ENCODE peak calls at places on chromosomes 1 and 21, in six cellular contexts. I is tibial nerve, C is endodermal cell, L is dorsolateral prefrontal cortex, F is RWPE1, H is breast epithelium. T is an unnamed sample.

GRCh38 chr1:152118915-152119314 is 3.7 kb upstream of the TCHH start:
- DNase-seq in I (no peak), C (no peak), L (no peak), F (no peak), H (no peak), T (no peak)

GRCh38 chr1:177948336-177948972 is 21.4 kb downstream of the SEC16B start:
- DNase-seq in I (peak; percentile 39), C (peak; percentile 89), L (no peak), F (peak; percentile 69), H (peak; percentile 60), T (no peak)

GRCh38 chr1:12544992-12545391 is 73.0 kb downstream of the DHRS3 start:
- DNase-seq in I (no peak), C (no peak), L (no peak), F (no peak), H (no peak), T (no peak)

GRCh38 chr1:219066631-219067349 is 106.9 kb upstream of the LYPLAL1 start:
- DNase-seq in I (no peak), C (no peak), L (no peak), F (peak; percentile 52), H (no peak), T (no peak)

GRCh38 chr1:67771152-67771551 is 62.1 kb downstream of the GNG12 start:
- DNase-seq in I (no peak), C (no peak), L (no peak), F (peak; percentile 38), H (no peak), T (no peak)

GRCh38 chr1:226444901-226445300 is 37.0 kb upstream of the PARP1 start:
- DNase-seq in I (no peak), C (peak; percentile 52), L (no peak), F (no peak), H (no peak), T (no peak)

GRCh38 chr1:19429611-19430010 is 55.7 kb downstream of the CAPZB start:
- DNase-seq in I (no peak), C (no peak), L (no peak), F (no peak), H (no peak), T (no peak)

GRCh38 chr1:59549903-59550302 is 253.0 kb downstream of the FGGY start:
- DNase-seq in I (peak; percentile 37), C (no peak), L (no peak), F (no peak), H (no peak), T (no peak)

GRCh38 chr1:171397851-171398469 is 84.0 kb downstream of the FMO4 start:
- DNase-seq in I (no peak), C (no peak), L (no peak), F (no peak), H (no peak), T (no peak)

GRCh38 chr1:87706198-87706597 is 377.5 kb downstream of the LMO4 start:
- DNase-seq in I (no peak), C (no peak), L (no peak), F (no peak), H (no peak), T (no peak)

GRCh38 chr1:52632732-52633290 is at the start of gene SHISAL2A:
- DNase-seq in I (no peak), C (peak; percentile 87), L (no peak), F (peak; percentile 25), H (no peak), T (no peak)

GRCh38 chr1:64323054-64323453 is 119.6 kb downstream of the UBE2U start:
- DNase-seq in I (no peak), C (no peak), L (no peak), F (no peak), H (no peak), T (no peak)

GRCh38 chr1:214503553-214503952 is 47.8 kb downstream of the PTPN14 start:
- DNase-seq in I (no peak), C (no peak), L (no peak), F (no peak), H (no peak), T (no peak)

GRCh38 chr1:35097224-35097623 is 18.0 kb downstream of the ZMYM1 start:
- DNase-seq in I (no peak), C (no peak), L (no peak), F (no peak), H (no peak), T (no peak)

GRCh38 chr1:55005351-55006140 is 6.8 kb downstream of the BSND start:
- DNase-seq in I (no peak), C (no peak), L (no peak), F (no peak), H (no peak), T (no peak)

GRCh38 chr1:185972096-185972875 is 238.1 kb downstream of the HMCN1 start:
- DNase-seq in I (no peak), C (no peak), L (no peak), F (no peak), H (no peak), T (no peak)

GRCh38 chr1:153616885-153617428 is 832 bp upstream of the S100A14 start:
- DNase-seq in I (no peak), C (peak; percentile 56), L (no peak), F (no peak), H (no peak), T (no peak)

GRCh38 chr1:117607471-117607870 is 1.6 kb downstream of the TENT5C start:
- DNase-seq in I (no peak), C (peak; percentile 68), L (no peak), F (no peak), H (no peak), T (no peak)

GRCh38 chr1:153752561-153753195 is 22.5 kb upstream of the SLC27A3 start:
- DNase-seq in I (no peak), C (no peak), L (no peak), F (no peak), H (no peak), T (no peak)

GRCh38 chr1:167627865-167628641 is 2.0 kb upstream of the RCSD1 start:
- DNase-seq in I (no peak), C (no peak), L (no peak), F (no peak), H (no peak), T (no peak)

DNA sequence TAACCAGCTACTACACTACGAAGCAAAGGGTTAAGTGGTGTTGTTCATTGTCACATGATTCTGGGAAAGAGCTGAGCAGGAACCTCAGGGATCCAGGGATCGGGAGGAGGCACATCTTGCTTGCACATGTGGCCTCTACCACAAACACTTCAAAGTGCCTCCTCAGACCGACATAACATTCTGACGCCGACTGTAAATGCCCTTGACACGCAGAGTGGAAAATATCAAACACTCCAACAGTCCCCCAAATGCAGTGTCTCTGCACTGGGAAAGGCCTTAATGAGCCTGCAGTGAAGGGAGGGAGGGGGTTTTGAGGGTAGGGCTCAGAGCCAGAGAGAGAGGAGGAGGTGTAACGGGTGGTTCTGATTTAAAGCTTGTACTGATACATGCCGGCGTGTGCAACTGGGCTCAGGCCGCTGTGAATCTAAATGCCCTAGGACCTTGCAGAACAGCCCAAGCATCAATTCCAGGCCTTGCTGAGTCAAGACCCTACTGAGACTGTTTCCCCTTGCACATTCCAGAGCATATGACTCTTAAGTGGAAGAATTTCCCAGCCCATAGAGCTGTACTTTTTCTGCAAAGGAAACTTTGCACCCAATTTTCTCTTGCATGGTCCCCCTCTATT is 163.7 kb downstream of the NTMT2 start:
- DNase-seq in I (no peak), C (peak; percentile 66), L (no peak), F (no peak), H (no peak), T (no peak)
- H3K27ac ChIP-seq in I (no peak overlapping the region), C (no peak overlapping the region), L (no peak overlapping the region), F (no peak overlapping the region), H (peak overlapping the region; percentile 57), T (no peak overlapping the region)

DNA sequence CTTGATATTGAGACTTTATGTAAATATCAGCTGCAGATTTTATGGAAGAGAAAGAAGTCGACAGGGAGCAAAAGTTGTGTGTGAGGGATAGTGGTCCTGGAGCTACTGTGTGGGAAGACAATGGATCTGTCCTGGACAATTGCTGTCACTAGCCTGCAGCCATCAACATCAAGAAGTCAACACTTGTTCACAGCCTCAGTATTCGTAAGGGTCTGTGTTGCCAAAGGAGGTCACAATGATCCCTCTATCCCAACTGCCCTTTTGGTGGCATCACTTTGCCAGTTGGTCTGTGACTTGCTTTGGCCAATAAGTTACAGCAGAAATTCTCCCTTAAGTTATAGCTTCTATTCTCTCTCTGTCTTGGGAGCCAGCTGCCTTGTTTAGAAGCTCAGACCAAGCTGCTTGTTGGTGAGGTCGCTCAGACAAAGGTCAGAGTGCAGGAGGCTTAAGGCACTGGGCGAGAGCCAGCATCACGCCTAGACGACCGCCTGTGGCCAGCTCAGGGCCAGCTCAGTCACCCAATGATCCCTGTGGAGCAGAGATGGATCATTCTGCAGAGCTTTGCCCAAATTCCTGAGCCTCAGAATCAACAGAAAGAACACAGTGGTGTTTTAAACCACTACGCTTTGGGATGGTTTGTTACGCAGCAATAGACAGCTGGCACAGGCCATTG is 134.9 kb downstream of the RHOU start:
- DNase-seq in I (no peak), C (no peak), L (no peak), F (no peak), H (no peak), T (no peak)
- H3K27ac ChIP-seq in I (no peak overlapping the region), C (no peak overlapping the region), L (peak overlapping the region; percentile 80), F (no peak overlapping the region), H (no peak overlapping the region), T (peak overlapping the region; percentile 60)

GRCh38 chr21:16196521-16197208 is 466.9 kb downstream of the USP25 start:
- DNase-seq in I (no peak), C (no peak), L (no peak), F (no peak), H (no peak), T (no peak)
- H3K27ac ChIP-seq in I (peak overlapping the region; percentile 89), C (peak overlapping the region; percentile 96), L (peak overlapping the region; percentile 90), F (no peak overlapping the region), H (peak overlapping the region; percentile 81), T (peak overlapping the region; percentile 90)

GRCh38 chr1:165397945-165398344 is 41.4 kb upstream of the LMX1A start:
- DNase-seq in I (no peak), C (peak; percentile 75), L (no peak), F (no peak), H (no peak), T (no peak)
- H3K27ac ChIP-seq in I (no peak overlapping the region), C (no peak overlapping the region), L (no peak overlapping the region), F (no peak overlapping the region), H (peak overlapping the region; percentile 20), T (no peak overlapping the region)

GRCh38 chr1:1540817-1541628 is 599 bp upstream of the TMEM240 start:
- DNase-seq in I (no peak), C (no peak), L (no peak), F (no peak), H (no peak), T (no peak)
- H3K27ac ChIP-seq in I (peak overlapping the region; percentile 37), C (no peak overlapping the region), L (peak overlapping the region; percentile 81), F (peak overlapping the region; percentile 38), H (peak overlapping the region; percentile 86), T (peak overlapping the region; percentile 89)